ENCODE peak calls at places on chromosomes 6 and 20, in six cellular contexts. A is activated naive CD8-positive, alpha-beta T cell treated with anti-CD3 and anti-CD28 coated beads, Interleukin-2, amount 10 ng/mL, durations not matched to agents 7 days and 5 days; Q is astrocyte of the spinal cord; L is nephron progenitor cell; O is globus pallidus; B is HTR-8/SVneo. R is an unnamed sample.

GRCh38 chr6:165695736-165696515 is 32.9 kb upstream of the PDE10A start:
- DNase-seq in A (no peak), Q (no peak), L (no peak), O (no peak), B (no peak), R (peak)

GRCh38 chr20:5147193-5147592 is 20.4 kb downstream of the CDS2 start:
- DNase-seq in A (no peak), Q (no peak), L (no peak), O (no peak), B (no peak), R (no peak)

GRCh38 chr6:167047554-167047953 is 48.4 kb downstream of the CEP43 start:
- DNase-seq in A (peak), Q (no peak), L (no peak), O (peak), B (no peak), R (no peak)

GRCh38 chr6:144474290-144474689 is 189.2 kb downstream of the UTRN start:
- DNase-seq in A (no peak), Q (no peak), L (no peak), O (no peak), B (no peak), R (no peak)

GRCh38 chr6:11328613-11329247 is 96.3 kb upstream of the NEDD9 start:
- DNase-seq in A (no peak), Q (peak), L (no peak), O (no peak), B (no peak), R (peak)

GRCh38 chr6:42338573-42339218 is 113.0 kb downstream of the TRERF1 start:
- DNase-seq in A (no peak), Q (peak), L (no peak), O (no peak), B (peak), R (peak)

GRCh38 chr6:26613717-26614683 is 17.2 kb downstream of the ABT1 start:
- DNase-seq in A (peak), Q (no peak), L (peak), O (no peak), B (no peak), R (no peak)

GRCh38 chr20:37987602-37988290 is 45.5 kb downstream of the TTI1 start:
- DNase-seq in A (no peak), Q (no peak), L (no peak), O (no peak), B (no peak), R (no peak)

GRCh38 chr20:43187476-43188233 is 2.1 kb downstream of the PTPRT start:
- DNase-seq in A (peak), Q (peak), L (peak), O (peak), B (peak), R (peak)

GRCh38 chr6:28634758-28635546 is 109.3 kb downstream of the GPX5 start:
- DNase-seq in A (peak), Q (no peak), L (peak), O (no peak), B (no peak), R (peak)

GRCh38 chr20:38893056-38893455 is 33.2 kb upstream of the FAM83D start:
- DNase-seq in A (no peak), Q (no peak), L (no peak), O (peak), B (no peak), R (no peak)

GRCh38 chr6:79570129-79570801 is 33.0 kb upstream of the LCA5 start:
- DNase-seq in A (no peak), Q (peak), L (no peak), O (no peak), B (no peak), R (peak)

R was measured in fibroblast of pulmonary artery.